ENCODE peak calls at places on chromosomes 1 and 21, in eight cellular contexts. One of them, this sample, is unnamed.

GRCh38 chr21:45488839-45489479 is 53.3 kb downstream of the SLC19A1 start:
- DNase-seq in tibial nerve: no peak
- DNase-seq in astrocyte: no peak
- DNase-seq in CD8-positive, alpha-beta T cell: no peak
- DNase-seq in psoas muscle: no peak
- DNase-seq in breast epithelium: no peak
- DNase-seq in body of pancreas: no peak
- DNase-seq in SJSA1: no peak
- DNase-seq in this sample: no peak

GRCh38 chr1:17460265-17460664 is 20.8 kb upstream of the RCC2 start:
- DNase-seq in SJSA1: no peak
- DNase-seq in breast epithelium: no peak
- DNase-seq in psoas muscle: no peak
- DNase-seq in tibial nerve: no peak
- DNase-seq in CD8-positive, alpha-beta T cell: no peak
- DNase-seq in astrocyte: no peak
- DNase-seq in body of pancreas: no peak
- DNase-seq in this sample: no peak

GRCh38 chr1:91712981-91713841 is 172.7 kb downstream of the TGFBR3 start:
- DNase-seq in SJSA1: no peak
- DNase-seq in tibial nerve: peak; percentile 79
- DNase-seq in breast epithelium: no peak
- DNase-seq in CD8-positive, alpha-beta T cell: peak; percentile 37
- DNase-seq in psoas muscle: peak; percentile 43
- DNase-seq in body of pancreas: no peak
- DNase-seq in astrocyte: no peak
- DNase-seq in this sample: peak; percentile 78

GRCh38 chr1:59367269-59368006 is 70.5 kb downstream of the FGGY start:
- DNase-seq in CD8-positive, alpha-beta T cell: no peak
- DNase-seq in breast epithelium: no peak
- DNase-seq in body of pancreas: peak; percentile 53
- DNase-seq in astrocyte: peak; percentile 96
- DNase-seq in SJSA1: no peak
- DNase-seq in tibial nerve: peak; percentile 75
- DNase-seq in psoas muscle: peak; percentile 65
- DNase-seq in this sample: peak; percentile 72

GRCh38 chr1:196661345-196661744 is 9.5 kb downstream of the CFH start:
- DNase-seq in CD8-positive, alpha-beta T cell: no peak
- DNase-seq in body of pancreas: no peak
- DNase-seq in psoas muscle: no peak
- DNase-seq in SJSA1: no peak
- DNase-seq in tibial nerve: no peak
- DNase-seq in astrocyte: no peak
- DNase-seq in breast epithelium: no peak
- DNase-seq in this sample: no peak

GRCh38 chr1:234778215-234779159 is 168.5 kb upstream of the IRF2BP2 start:
- DNase-seq in SJSA1: peak; percentile 49
- DNase-seq in astrocyte: no peak
- DNase-seq in body of pancreas: no peak
- DNase-seq in CD8-positive, alpha-beta T cell: no peak
- DNase-seq in tibial nerve: no peak
- DNase-seq in breast epithelium: no peak
- DNase-seq in psoas muscle: peak; percentile 43
- DNase-seq in this sample: peak; percentile 87

GRCh38 chr21:30831194-30831765 is 1.7 kb upstream of the KRTAP7-1 start:
- DNase-seq in CD8-positive, alpha-beta T cell: peak; percentile 16
- DNase-seq in psoas muscle: no peak
- DNase-seq in breast epithelium: no peak
- DNase-seq in tibial nerve: no peak
- DNase-seq in astrocyte: no peak
- DNase-seq in body of pancreas: no peak
- DNase-seq in SJSA1: no peak
- DNase-seq in this sample: no peak

GRCh38 chr1:246107516-246108277 is 399.4 kb downstream of the SMYD3 start:
- DNase-seq in astrocyte: peak; percentile 81
- DNase-seq in tibial nerve: no peak
- DNase-seq in psoas muscle: no peak
- DNase-seq in body of pancreas: no peak
- DNase-seq in CD8-positive, alpha-beta T cell: no peak
- DNase-seq in breast epithelium: no peak
- DNase-seq in SJSA1: peak; percentile 76
- DNase-seq in this sample: no peak

GRCh38 chr1:36752431-36752830 is 269.7 kb upstream of the CSF3R start:
- DNase-seq in body of pancreas: no peak
- DNase-seq in SJSA1: no peak
- DNase-seq in breast epithelium: no peak
- DNase-seq in CD8-positive, alpha-beta T cell: no peak
- DNase-seq in astrocyte: no peak
- DNase-seq in tibial nerve: no peak
- DNase-seq in psoas muscle: no peak
- DNase-seq in this sample: no peak

GRCh38 chr1:159141584-159142518 is 29.6 kb upstream of the CADM3 start:
- DNase-seq in tibial nerve: no peak
- DNase-seq in SJSA1: no peak
- DNase-seq in astrocyte: peak; percentile 68
- DNase-seq in body of pancreas: no peak
- DNase-seq in CD8-positive, alpha-beta T cell: no peak
- DNase-seq in psoas muscle: no peak
- DNase-seq in breast epithelium: no peak
- DNase-seq in this sample: no peak

GRCh38 chr1:111743679-111744101 is 4.5 kb upstream of the INKA2 start:
- DNase-seq in psoas muscle: no peak
- DNase-seq in tibial nerve: no peak
- DNase-seq in breast epithelium: no peak
- DNase-seq in body of pancreas: no peak
- DNase-seq in CD8-positive, alpha-beta T cell: peak; percentile 9
- DNase-seq in astrocyte: no peak
- DNase-seq in SJSA1: no peak
- DNase-seq in this sample: no peak

GRCh38 chr21:34123609-34124008 is 50.2 kb downstream of the MRPS6 start:
- DNase-seq in tibial nerve: no peak
- DNase-seq in psoas muscle: no peak
- DNase-seq in astrocyte: no peak
- DNase-seq in SJSA1: no peak
- DNase-seq in body of pancreas: peak; percentile 29
- DNase-seq in CD8-positive, alpha-beta T cell: no peak
- DNase-seq in breast epithelium: no peak
- DNase-seq in this sample: no peak

GRCh38 chr1:181190362-181191035 is 102.0 kb downstream of the IER5 start:
- DNase-seq in CD8-positive, alpha-beta T cell: no peak
- DNase-seq in astrocyte: no peak
- DNase-seq in tibial nerve: no peak
- DNase-seq in body of pancreas: peak; percentile 22
- DNase-seq in psoas muscle: no peak
- DNase-seq in SJSA1: no peak
- DNase-seq in breast epithelium: no peak
- DNase-seq in this sample: no peak

GRCh38 chr1:64077281-64077940 is 126.0 kb upstream of the UBE2U start:
- DNase-seq in SJSA1: no peak
- DNase-seq in astrocyte: no peak
- DNase-seq in psoas muscle: no peak
- DNase-seq in body of pancreas: no peak
- DNase-seq in tibial nerve: no peak
- DNase-seq in CD8-positive, alpha-beta T cell: no peak
- DNase-seq in breast epithelium: no peak
- DNase-seq in this sample: no peak

GRCh38 chr1:7300893-7301292 is 470.2 kb upstream of the VAMP3 start:
- DNase-seq in body of pancreas: no peak
- DNase-seq in breast epithelium: no peak
- DNase-seq in tibial nerve: no peak
- DNase-seq in astrocyte: peak; percentile 96
- DNase-seq in CD8-positive, alpha-beta T cell: no peak
- DNase-seq in psoas muscle: no peak
- DNase-seq in SJSA1: peak; percentile 74
- DNase-seq in this sample: no peak

GRCh38 chr1:238023137-238023536 is 132.4 kb upstream of the ZP4 start:
- DNase-seq in psoas muscle: no peak
- DNase-seq in CD8-positive, alpha-beta T cell: no peak
- DNase-seq in tibial nerve: no peak
- DNase-seq in SJSA1: no peak
- DNase-seq in breast epithelium: no peak
- DNase-seq in body of pancreas: no peak
- DNase-seq in astrocyte: no peak
- DNase-seq in this sample: no peak

GRCh38 chr1:170714163-170714562 is 50.2 kb downstream of the PRRX1 start:
- DNase-seq in body of pancreas: no peak
- DNase-seq in SJSA1: no peak
- DNase-seq in psoas muscle: no peak
- DNase-seq in tibial nerve: no peak
- DNase-seq in astrocyte: no peak
- DNase-seq in breast epithelium: no peak
- DNase-seq in CD8-positive, alpha-beta T cell: no peak
- DNase-seq in this sample: no peak

GRCh38 chr1:5599541-5599940 is 392.7 kb downstream of the NPHP4 start:
- DNase-seq in psoas muscle: no peak
- DNase-seq in CD8-positive, alpha-beta T cell: no peak
- DNase-seq in SJSA1: peak; percentile 20
- DNase-seq in astrocyte: no peak
- DNase-seq in body of pancreas: no peak
- DNase-seq in breast epithelium: no peak
- DNase-seq in tibial nerve: no peak
- DNase-seq in this sample: no peak

GRCh38 chr1:41898191-41898713 is 20.5 kb downstream of the HIVEP3 start:
- DNase-seq in psoas muscle: no peak
- DNase-seq in body of pancreas: no peak
- DNase-seq in tibial nerve: no peak
- DNase-seq in SJSA1: peak; percentile 52
- DNase-seq in astrocyte: peak; percentile 65
- DNase-seq in CD8-positive, alpha-beta T cell: peak; percentile 79
- DNase-seq in breast epithelium: no peak
- DNase-seq in this sample: no peak

DNA sequence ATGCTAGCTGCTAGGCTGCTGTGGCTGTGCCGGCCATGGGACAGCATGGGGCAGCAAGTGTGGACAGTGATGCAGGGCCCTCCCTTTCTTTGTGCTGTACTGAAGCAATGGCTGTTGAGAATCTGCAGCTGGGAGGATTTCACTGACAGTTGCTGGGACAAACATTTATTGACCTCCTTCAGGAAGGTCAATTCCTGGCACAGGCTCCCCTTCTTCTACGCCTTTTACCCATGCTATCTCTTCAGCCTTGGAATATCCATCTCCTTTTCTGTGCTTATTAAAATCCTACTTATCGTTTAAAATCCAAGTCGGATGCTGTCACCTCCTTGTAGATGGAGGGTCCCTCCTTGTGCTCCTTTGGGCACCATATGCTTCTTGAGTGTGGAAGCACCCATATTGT is 213.1 kb upstream of the USP24 start:
- DNase-seq in body of pancreas: no peak
- DNase-seq in psoas muscle: no peak
- DNase-seq in astrocyte: no peak
- DNase-seq in tibial nerve: no peak
- DNase-seq in CD8-positive, alpha-beta T cell: no peak
- DNase-seq in breast epithelium: no peak
- DNase-seq in SJSA1: no peak
- DNase-seq in this sample: no peak
- H3K27ac ChIP-seq in body of pancreas: no peak overlapping the region
- H3K27ac ChIP-seq in psoas muscle: no peak overlapping the region
- H3K27ac ChIP-seq in astrocyte: peak overlapping the region; percentile 86
- H3K27ac ChIP-seq in tibial nerve: peak overlapping the region; percentile 80
- H3K27ac ChIP-seq in CD8-positive, alpha-beta T cell: no peak overlapping the region
- H3K27ac ChIP-seq in breast epithelium: no peak overlapping the region
- H3K27ac ChIP-seq in SJSA1: peak overlapping the region; percentile 92
- H3K27ac ChIP-seq in this sample: no peak overlapping the region

GRCh38 chr1:165974598-165975131 is 147.3 kb downstream of the UCK2 start:
- DNase-seq in psoas muscle: no peak
- DNase-seq in tibial nerve: no peak
- DNase-seq in body of pancreas: no peak
- DNase-seq in SJSA1: no peak
- DNase-seq in CD8-positive, alpha-beta T cell: no peak
- DNase-seq in breast epithelium: no peak
- DNase-seq in astrocyte: no peak
- DNase-seq in this sample: no peak
- H3K4me1 ChIP-seq in psoas muscle: no peaks in the 10 kb centered on the region
- H3K4me1 ChIP-seq in tibial nerve: no peaks in the 10 kb centered on the region
- H3K4me1 ChIP-seq in body of pancreas: no peaks in the 10 kb centered on the region
- H3K4me1 ChIP-seq in SJSA1: no peaks in the 10 kb centered on the region
- H3K4me1 ChIP-seq in CD8-positive, alpha-beta T cell: no peaks in the 10 kb centered on the region
- H3K4me1 ChIP-seq in breast epithelium: no peaks in the 10 kb centered on the region
- H3K4me1 ChIP-seq in astrocyte: no peaks in the 10 kb centered on the region
- H3K4me1 ChIP-seq in this sample: no peaks in the 10 kb centered on the region

GRCh38 chr1:33515607-33516006 is 43.2 kb downstream of the ZSCAN20 start:
- DNase-seq in body of pancreas: no peak
- DNase-seq in psoas muscle: no peak
- DNase-seq in CD8-positive, alpha-beta T cell: no peak
- DNase-seq in astrocyte: no peak
- DNase-seq in tibial nerve: no peak
- DNase-seq in SJSA1: no peak
- DNase-seq in breast epithelium: no peak
- DNase-seq in this sample: no peak

GRCh38 chr1:33517596-33518250 is 45.3 kb downstream of the ZSCAN20 start:
- DNase-seq in body of pancreas: no peak
- DNase-seq in tibial nerve: no peak
- DNase-seq in breast epithelium: no peak
- DNase-seq in psoas muscle: no peak
- DNase-seq in CD8-positive, alpha-beta T cell: no peak
- DNase-seq in astrocyte: no peak
- DNase-seq in SJSA1: no peak
- DNase-seq in this sample: no peak

GRCh38 chr1:33516891-33517550 is 44.6 kb downstream of the ZSCAN20 start:
- DNase-seq in breast epithelium: no peak
- DNase-seq in astrocyte: no peak
- DNase-seq in tibial nerve: no peak
- DNase-seq in SJSA1: no peak
- DNase-seq in CD8-positive, alpha-beta T cell: no peak
- DNase-seq in psoas muscle: no peak
- DNase-seq in body of pancreas: no peak
- DNase-seq in this sample: no peak

GRCh38 chr1:33516428-33516827 is 44.0 kb downstream of the ZSCAN20 start:
- DNase-seq in tibial nerve: no peak
- DNase-seq in body of pancreas: no peak
- DNase-seq in CD8-positive, alpha-beta T cell: no peak
- DNase-seq in astrocyte: no peak
- DNase-seq in breast epithelium: no peak
- DNase-seq in SJSA1: no peak
- DNase-seq in psoas muscle: no peak
- DNase-seq in this sample: no peak

GRCh38 chr1:33519240-33519884 is 46.9 kb downstream of the ZSCAN20 start:
- DNase-seq in CD8-positive, alpha-beta T cell: no peak
- DNase-seq in astrocyte: no peak
- DNase-seq in body of pancreas: no peak
- DNase-seq in SJSA1: no peak
- DNase-seq in breast epithelium: no peak
- DNase-seq in psoas muscle: no peak
- DNase-seq in tibial nerve: no peak
- DNase-seq in this sample: no peak
- H3K9me3 ChIP-seq in CD8-positive, alpha-beta T cell: no peaks in the 10 kb centered on the region
- H3K9me3 ChIP-seq in astrocyte: no peaks in the 10 kb centered on the region
- H3K9me3 ChIP-seq in body of pancreas: no peaks in the 10 kb centered on the region
- H3K9me3 ChIP-seq in SJSA1: no peaks in the 10 kb centered on the region
- H3K9me3 ChIP-seq in breast epithelium: no peaks in the 10 kb centered on the region
- H3K9me3 ChIP-seq in psoas muscle: no peaks in the 10 kb centered on the region
- H3K9me3 ChIP-seq in tibial nerve: no peaks in the 10 kb centered on the region
- H3K9me3 ChIP-seq in this sample: no peaks in the 10 kb centered on the region

DNA sequence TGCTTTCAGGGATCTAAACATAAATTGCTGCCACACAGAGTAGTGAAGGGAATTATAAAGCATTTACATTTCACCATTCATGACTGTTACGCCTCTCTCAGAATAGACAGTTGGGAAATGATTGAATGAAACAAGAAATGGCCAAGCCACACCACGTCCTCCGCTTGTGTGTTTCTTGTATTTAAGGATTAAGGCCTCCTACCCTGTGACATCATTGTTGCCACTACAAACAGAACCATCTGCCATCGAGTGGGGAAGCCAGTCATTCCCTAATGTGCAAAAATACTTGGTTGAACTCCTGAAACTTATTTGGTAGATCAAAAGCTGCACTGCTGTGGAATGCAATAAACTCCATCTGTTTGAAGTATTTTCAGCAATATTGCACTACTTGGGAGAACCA is 99.1 kb upstream of the C1orf105 start:
- DNase-seq in body of pancreas: no peak
- DNase-seq in CD8-positive, alpha-beta T cell: no peak
- DNase-seq in breast epithelium: no peak
- DNase-seq in SJSA1: no peak
- DNase-seq in psoas muscle: no peak
- DNase-seq in tibial nerve: no peak
- DNase-seq in astrocyte: peak; percentile 81
- DNase-seq in this sample: no peak
- H3K27ac ChIP-seq in body of pancreas: peak overlapping the region; percentile 82
- H3K27ac ChIP-seq in CD8-positive, alpha-beta T cell: no peak overlapping the region
- H3K27ac ChIP-seq in breast epithelium: peak overlapping the region; percentile 44
- H3K27ac ChIP-seq in SJSA1: peak overlapping the region; percentile 83
- H3K27ac ChIP-seq in psoas muscle: peak overlapping the region; percentile 27
- H3K27ac ChIP-seq in tibial nerve: peak overlapping the region; percentile 74
- H3K27ac ChIP-seq in astrocyte: peak overlapping the region; percentile 91
- H3K27ac ChIP-seq in this sample: peak overlapping the region; percentile 18

This sample was measured in kidney.